ENCODE peak calls at places on chromosomes 2 and 18, in four cellular contexts. I, B, P and V are unnamed samples.

GRCh38 chr2:53708988-53709387 is 58.6 kb upstream of the CHAC2 start:
- DNase-seq in P (no peak), B (no peak), I (peak), V (peak)

GRCh38 chr2:160075171-160075570 is 12.8 kb upstream of the PLA2R1 start:
- DNase-seq in B (peak), I (no peak), P (no peak), V (no peak)

GRCh38 chr2:239673641-239674040 is 272.8 kb upstream of the HDAC4 start:
- DNase-seq in P (no peak), I (no peak), B (no peak), V (no peak)

GRCh38 chr18:44321868-44322590 is 358.7 kb upstream of the SETBP1 start:
- DNase-seq in P (no peak), I (no peak), B (no peak), V (no peak)

GRCh38 chr18:58966704-58967103 is 102.0 kb downstream of the ZNF532 start:
- DNase-seq in I (no peak), P (no peak), B (no peak), V (no peak)

GRCh38 chr2:62561586-62561985 is 55.6 kb upstream of the TMEM17 start:
- DNase-seq in B (no peak), P (no peak), I (no peak), V (no peak)

GRCh38 chr18:77422974-77423373 is 173.3 kb downstream of the GALR1 start:
- DNase-seq in B (no peak), P (no peak), I (no peak), V (no peak)

GRCh38 chr2:120175000-120175581 is 48.1 kb downstream of the TMEM185B start:
- DNase-seq in B (no peak), P (no peak), I (peak), V (no peak)

GRCh38 chr2:173862612-173863217 is 102.5 kb downstream of the SP3 start:
- DNase-seq in I (no peak), P (no peak), B (no peak), V (no peak)

GRCh38 chr2:219386532-219387280 is 1.0 kb downstream of the DNPEP start:
- DNase-seq in B (peak), I (peak), P (peak), V (peak)

GRCh38 chr2:15939556-15939853 is 845 bp upstream of the MYCN start:
- DNase-seq in I (no peak), B (no peak), P (peak), V (peak)

GRCh38 chr2:222364280-222364895 is 60.0 kb upstream of the SGPP2 start:
- DNase-seq in I (no peak), B (no peak), P (no peak), V (no peak)

GRCh38 chr2:84844141-84844540 is 36.7 kb downstream of the TRABD2A start:
- DNase-seq in I (no peak), P (no peak), B (no peak), V (no peak)

GRCh38 chr2:226467633-226468032 is 332.0 kb downstream of the IRS1 start:
- DNase-seq in I (no peak), B (no peak), P (no peak), V (no peak)

GRCh38 chr2:217756375-217757107 is 246.3 kb downstream of the TNS1 start:
- DNase-seq in B (peak), P (peak), I (peak), V (peak)

GRCh38 chr2:229176136-229176535 is 95.0 kb downstream of the PID1 start:
- DNase-seq in I (no peak), B (no peak), P (no peak), V (no peak)

GRCh38 chr2:218406209-218406948 is 6.7 kb downstream of the CTDSP1 start:
- DNase-seq in B (peak), P (peak), I (peak), V (peak)

GRCh38 chr2:20224716-20225293 is at the start of gene SDC1:
- DNase-seq in I (no peak), B (no peak), P (peak), V (peak)